ENCODE peak calls at places on chromosomes 5 and 9, in nine cellular contexts. O is putamen, B is PC-9, Q is substantia nigra, P is anterior cingulate cortex, U is GM18507, N is activated T-cell treated with anti-CD3 and anti-CD28 coated beads for 1 hour, G is NCI-H1092 treated with DMSO at 0.1 percent for 48 hours, S is fibroblast of lung. Z is an unnamed sample.

GRCh38 chr5:123785160-123786001 is 273.4 kb downstream of the CSNK1G3 start:
- DNase-seq in O (no peak), B (no peak), Q (no peak), P (no peak), U (no peak), N (no peak), G (peak), S (peak), Z (no peak)

GRCh38 chr9:92723299-92723625 is 41.4 kb downstream of the BICD2 start:
- DNase-seq in O (peak), B (no peak), Q (peak), P (no peak), U (no peak), N (no peak), G (no peak), S (peak), Z (no peak)

GRCh38 chr9:14221558-14221957 is 92.4 kb downstream of the NFIB start:
- DNase-seq in O (no peak), B (peak), Q (no peak), P (no peak), U (no peak), N (no peak), G (no peak), S (peak), Z (no peak)

GRCh38 chr5:40318378-40318777 is 361.3 kb upstream of the PTGER4 start:
- DNase-seq in O (no peak), B (no peak), Q (no peak), P (no peak), U (no peak), N (no peak), G (no peak), S (no peak), Z (no peak)

GRCh38 chr9:120514599-120514854 is 65.4 kb downstream of the CDK5RAP2 start:
- DNase-seq in O (no peak), B (no peak), Q (no peak), P (no peak), U (no peak), N (no peak), G (no peak), S (no peak), Z (no peak)

GRCh38 chr9:109273869-109274268 is 47.0 kb downstream of the EPB41L4B start:
- DNase-seq in O (no peak), B (no peak), Q (no peak), P (no peak), U (no peak), N (no peak), G (no peak), S (no peak), Z (no peak)

GRCh38 chr5:52876456-52876855 is 88.7 kb downstream of the ITGA1 start:
- DNase-seq in O (no peak), B (no peak), Q (no peak), P (no peak), U (no peak), N (no peak), G (no peak), S (peak), Z (no peak)

GRCh38 chr5:11619339-11620028 is 284.8 kb downstream of the CTNND2 start:
- DNase-seq in O (peak), B (no peak), Q (no peak), P (no peak), U (no peak), N (no peak), G (no peak), S (no peak), Z (peak)

GRCh38 chr5:159582756-159583523 is 252.7 kb upstream of the IL12B start:
- DNase-seq in O (no peak), B (peak), Q (no peak), P (no peak), U (no peak), N (no peak), G (no peak), S (peak), Z (no peak)

GRCh38 chr5:88875609-88876234 is 7.3 kb downstream of the MEF2C start:
- DNase-seq in O (no peak), B (no peak), Q (no peak), P (no peak), U (no peak), N (no peak), G (no peak), S (no peak), Z (peak)

GRCh38 chr5:172102913-172103629 is 85.0 kb downstream of the STK10 start:
- DNase-seq in O (no peak), B (peak), Q (no peak), P (no peak), U (no peak), N (no peak), G (no peak), S (peak), Z (peak)

GRCh38 chr5:76403963-76404693 is 1.0 kb downstream of the IQGAP2 start:
- DNase-seq in O (no peak), B (no peak), Q (no peak), P (no peak), U (peak), N (peak), G (no peak), S (no peak), Z (peak)

GRCh38 chr5:52840286-52841050 is 52.8 kb downstream of the ITGA1 start:
- DNase-seq in O (no peak), B (no peak), Q (no peak), P (no peak), U (no peak), N (no peak), G (no peak), S (peak), Z (no peak)

GRCh38 chr5:32230356-32231099 is 56.4 kb upstream of the GOLPH3 start:
- DNase-seq in O (no peak), B (no peak), Q (no peak), P (no peak), U (no peak), N (no peak), G (no peak), S (no peak), Z (no peak)

GRCh38 chr9:16150501-16150900 is 597.7 kb downstream of the CCDC171 start:
- DNase-seq in O (no peak), B (no peak), Q (no peak), P (no peak), U (no peak), N (no peak), G (no peak), S (no peak), Z (no peak)

GRCh38 chr5:138354387-138354786 is 1.9 kb downstream of the KDM3B start:
- DNase-seq in O (no peak), B (no peak), Q (no peak), P (no peak), U (no peak), N (no peak), G (no peak), S (no peak), Z (no peak)

GRCh38 chr5:126808619-126809018 is 31.7 kb downstream of the LMNB1 start:
- DNase-seq in O (no peak), B (no peak), Q (no peak), P (no peak), U (no peak), N (no peak), G (no peak), S (peak), Z (peak)